ENCODE peak calls at places on chromosomes 4 and X, in eight cellular contexts. Z is colonic mucosa, S is ovary, F is IMR-90, W is heart left ventricle, X is aorta, C is upper lobe of right lung, E is HCT116. Q is an unnamed sample.

GRCh38 chr4:128525939-128526630 is 238.5 kb upstream of the PGRMC2 start:
- DNase-seq in W (no peak), F (peak; percentile 78), S (no peak), X (no peak), E (no peak), C (no peak), Z (no peak), Q (no peak)

GRCh38 chrX:34578237-34578636 is 78.8 kb downstream of the TMEM47 start:
- DNase-seq in X (no peak), Z (no peak), S (no peak), F (peak; percentile 56), W (no peak), E (no peak), C (no peak), Q (no peak)

GRCh38 chr4:73718375-73719373 is 21.7 kb upstream of the CXCL8 start:
- DNase-seq in F (no peak), X (no peak), S (no peak), C (no peak), W (no peak), Z (no peak), E (no peak), Q (no peak)

GRCh38 chr4:99965674-99966350 is 15.7 kb upstream of the H2AZ1 start:
- DNase-seq in F (peak; percentile 14), Z (no peak), S (no peak), W (no peak), X (no peak), E (no peak), C (no peak), Q (no peak)

GRCh38 chrX:13933352-13933751 is 96.3 kb downstream of the GEMIN8 start:
- DNase-seq in X (no peak), F (no peak), S (no peak), W (no peak), E (no peak), C (no peak), Z (no peak), Q (no peak)

GRCh38 chrX:154123241-154124219 is 20.5 kb upstream of the OPN1LW start:
- DNase-seq in S (no peak), C (peak; percentile 71), Z (peak; percentile 49), F (no peak), X (peak; percentile 61), W (peak; percentile 36), E (no peak), Q (peak; percentile 44)

GRCh38 chr4:2068198-2068470 is 9.0 kb downstream of the NAT8L start:
- DNase-seq in E (no peak), C (no peak), X (peak; percentile 20), S (no peak), F (no peak), Z (no peak), W (no peak), Q (no peak)

GRCh38 chr4:38980903-38981676 is 51.1 kb downstream of the TMEM156 start:
- DNase-seq in W (no peak), E (no peak), F (peak; percentile 93), C (no peak), X (no peak), S (no peak), Z (no peak), Q (no peak)

GRCh38 chr4:19944806-19945205 is 306.9 kb upstream of the SLIT2 start:
- DNase-seq in W (no peak), S (no peak), F (no peak), Z (no peak), X (no peak), C (no peak), E (no peak), Q (peak; percentile 58)

GRCh38 chrX:1358793-1359476 is 22.4 kb downstream of the IL3RA start:
- DNase-seq in X (peak; percentile 34), S (no peak), Z (no peak), E (no peak), F (no peak), W (no peak), C (no peak), Q (no peak)

GRCh38 chr4:141130947-141131545 is 2.2 kb downstream of the RNF150 start:
- DNase-seq in E (no peak), S (no peak), C (no peak), W (no peak), F (no peak), X (no peak), Z (no peak), Q (no peak)

GRCh38 chrX:19513383-19513782 is 1.9 kb downstream of the MAP3K15 start:
- DNase-seq in Z (no peak), W (no peak), X (no peak), F (peak; percentile 4), E (no peak), C (no peak), S (no peak), Q (no peak)

GRCh38 chr4:74418063-74418670 is 26.8 kb upstream of the AREG start:
- DNase-seq in F (peak; percentile 87), S (no peak), Z (no peak), X (no peak), E (peak; percentile 81), C (no peak), W (no peak), Q (no peak)

GRCh38 chr4:102404551-102404969 is 59.3 kb upstream of the SLC39A8 start:
- DNase-seq in S (no peak), E (no peak), X (no peak), C (no peak), F (no peak), W (no peak), Z (no peak), Q (no peak)

GRCh38 chr4:164438321-164438720 is 315.6 kb upstream of the SMIM31 start:
- DNase-seq in S (no peak), E (no peak), Z (no peak), C (no peak), W (no peak), F (peak; percentile 1), X (no peak), Q (no peak)

GRCh38 chr4:2025817-2026216 is 17.0 kb upstream of the NELFA start:
- DNase-seq in F (no peak), C (no peak), X (no peak), Z (no peak), S (no peak), E (no peak), W (no peak), Q (no peak)

GRCh38 chr4:188822698-188823097 is 683.5 kb downstream of the TRIML1 start:
- DNase-seq in C (no peak), E (peak; percentile 10), F (no peak), X (no peak), W (no peak), Z (no peak), S (no peak), Q (no peak)

GRCh38 chrX:2504706-2505332 is 4.0 kb upstream of the DHRSX start:
- DNase-seq in C (no peak), W (no peak), F (no peak), X (peak; percentile 48), S (no peak), Z (peak; percentile 55), E (no peak), Q (no peak)

GRCh38 chrX:1496076-1496475 is 40.9 kb downstream of the P2RY8 start:
- DNase-seq in F (no peak), S (no peak), C (peak; percentile 36), Z (no peak), W (no peak), E (no peak), X (no peak), Q (no peak)

GRCh38 chrX:22399793-22400192 is 127.1 kb downstream of the CBLL2 start:
- DNase-seq in F (peak; percentile 77), S (no peak), Z (no peak), C (no peak), W (no peak), E (peak; percentile 57), X (no peak), Q (no peak)

GRCh38 chrX:153438522-153438921 is 7.3 kb downstream of the TREX2 start:
- DNase-seq in S (no peak), W (no peak), F (peak; percentile 7), C (no peak), E (no peak), Z (no peak), X (peak; percentile 15), Q (no peak)

GRCh38 chr4:169167958-169168357 is 102.8 kb downstream of the SH3RF1 start:
- DNase-seq in X (no peak), S (no peak), C (no peak), Z (no peak), W (no peak), F (no peak), E (no peak), Q (no peak)

GRCh38 chrX:24482823-24483410 is 17.8 kb downstream of the PDK3 start:
- DNase-seq in W (no peak), Z (no peak), X (no peak), C (no peak), F (no peak), S (no peak), E (no peak), Q (no peak)

GRCh38 chr4:113684534-113685091 is 76.9 kb downstream of the CAMK2D start:
- DNase-seq in X (peak; percentile 74), Z (peak; percentile 55), C (no peak), S (peak; percentile 26), W (peak; percentile 85), E (no peak), F (peak; percentile 84), Q (peak; percentile 53)
- H3K4me1 ChIP-seq in X (peaks cover 2% of the 10 kb centered on the region), Z (peaks cover 5% of the 10 kb centered on the region), C (no peaks in the 10 kb centered on the region), S (peaks cover 2% of the 10 kb centered on the region), W (peaks cover 61% of the 10 kb centered on the region), E (no peaks in the 10 kb centered on the region), F (peaks cover 6% of the 10 kb centered on the region), Q (peaks cover 10% of the 10 kb centered on the region)

GRCh38 chr4:109298279-109299010 is 4.0 kb downstream of the COL25A1 start:
- DNase-seq in Z (no peak), E (peak; percentile 38), S (no peak), F (no peak), X (no peak), W (no peak), C (no peak), Q (no peak)
- H3K4me3 ChIP-seq in Z (no peak overlapping the region), E (no peak overlapping the region), S (no peak overlapping the region), F (no peak overlapping the region), X (no peak overlapping the region), W (no peak overlapping the region), C (no peak overlapping the region), Q (no peak overlapping the region)

GRCh38 chrX:9610774-9611392 is 146.0 kb downstream of the TBL1X start:
- DNase-seq in W (no peak), Z (no peak), S (no peak), C (no peak), F (peak; percentile 40), X (no peak), E (no peak), Q (no peak)
- H3K27ac ChIP-seq in W (no peak overlapping the region), Z (no peak overlapping the region), S (no peak overlapping the region), C (no peak overlapping the region), F (no peak overlapping the region), X (no peak overlapping the region), E (no peak overlapping the region), Q (no peak overlapping the region)

GRCh38 chr4:54094449-54094848 is 5.5 kb upstream of the GSX2 start:
- DNase-seq in C (no peak), W (no peak), S (no peak), E (no peak), X (no peak), Z (no peak), F (no peak), Q (no peak)

GRCh38 chr4:54091637-54092404 is 8.1 kb upstream of the GSX2 start:
- DNase-seq in S (peak; percentile 77), C (peak; percentile 91), W (peak; percentile 89), X (peak; percentile 94), E (no peak), F (peak; percentile 70), Z (peak; percentile 83), Q (peak; percentile 92)

GRCh38 chr4:54093609-54094240 is 6.2 kb upstream of the GSX2 start:
- DNase-seq in F (no peak), C (no peak), E (no peak), S (no peak), X (no peak), Z (no peak), W (no peak), Q (no peak)

GRCh38 chr4:54092405-54092759 is 7.6 kb upstream of the GSX2 start:
- DNase-seq in X (no peak), W (no peak), C (no peak), F (no peak), E (no peak), Z (no peak), S (no peak), Q (no peak)

GRCh38 chr4:54092800-54093608 is 7.0 kb upstream of the GSX2 start:
- DNase-seq in W (no peak), S (no peak), Z (no peak), F (no peak), E (no peak), C (no peak), X (no peak), Q (no peak)
- H3K4me1 ChIP-seq in W (peaks cover 5% of the 10 kb centered on the region), S (peaks cover 5% of the 10 kb centered on the region), Z (no peaks in the 10 kb centered on the region), F (no peaks in the 10 kb centered on the region), E (no peaks in the 10 kb centered on the region), C (peaks cover 15% of the 10 kb centered on the region), X (no peaks in the 10 kb centered on the region), Q (peaks cover 2% of the 10 kb centered on the region)

Q was measured in right cardiac atrium.